ENCODE peak calls at places on chromosomes 7 and 10, in four cellular contexts. One of them, this sample, is unnamed.

GRCh38 chr7:17239683-17240521 is 58.5 kb upstream of the AHR start:
- DNase-seq in Panc1: no peak
- DNase-seq in HCT116: peak
- DNase-seq in uterus: no peak
- DNase-seq in this sample: no peak

GRCh38 chr7:45919947-45920542 is 1.0 kb downstream of the IGFBP3 start:
- DNase-seq in uterus: no peak
- DNase-seq in Panc1: no peak
- DNase-seq in HCT116: no peak
- DNase-seq in this sample: no peak

GRCh38 chr10:29482591-29483421 is 152.0 kb downstream of the SVIL start:
- DNase-seq in Panc1: no peak
- DNase-seq in HCT116: no peak
- DNase-seq in uterus: no peak
- DNase-seq in this sample: no peak

GRCh38 chr10:47112612-47113011 is 187.4 kb upstream of the GDF10 start:
- DNase-seq in HCT116: no peak
- DNase-seq in Panc1: no peak
- DNase-seq in uterus: no peak
- DNase-seq in this sample: no peak

GRCh38 chr7:128867842-128868623 is 5.4 kb downstream of the ATP6V1F start:
- DNase-seq in Panc1: no peak
- DNase-seq in uterus: no peak
- DNase-seq in HCT116: no peak
- DNase-seq in this sample: no peak

GRCh38 chr7:30971440-30971839 is 7.7 kb downstream of the GHRHR start:
- DNase-seq in HCT116: no peak
- DNase-seq in uterus: no peak
- DNase-seq in Panc1: no peak
- DNase-seq in this sample: no peak

GRCh38 chr10:43683451-43684197 is 34.9 kb upstream of the ZNF32 start:
- DNase-seq in HCT116: no peak
- DNase-seq in Panc1: no peak
- DNase-seq in uterus: no peak
- DNase-seq in this sample: no peak

GRCh38 chr10:80501381-80501912 is 36.3 kb upstream of the SH2D4B start:
- DNase-seq in HCT116: no peak
- DNase-seq in Panc1: no peak
- DNase-seq in uterus: no peak
- DNase-seq in this sample: no peak

GRCh38 chr10:60663850-60664249 is 114.4 kb upstream of the CDK1 start:
- DNase-seq in Panc1: no peak
- DNase-seq in uterus: no peak
- DNase-seq in HCT116: no peak
- DNase-seq in this sample: no peak

GRCh38 chr7:78769551-78770101 is 683.8 kb downstream of the MAGI2 start:
- DNase-seq in HCT116: no peak
- DNase-seq in uterus: no peak
- DNase-seq in Panc1: no peak
- DNase-seq in this sample: no peak

GRCh38 chr10:97321032-97321806 is 2.1 kb downstream of the FRAT1 start:
- DNase-seq in Panc1: no peak
- DNase-seq in HCT116: no peak
- DNase-seq in uterus: no peak
- DNase-seq in this sample: no peak

GRCh38 chr10:1461016-1461415 is 276.3 kb downstream of the ADARB2 start:
- DNase-seq in HCT116: no peak
- DNase-seq in uterus: no peak
- DNase-seq in Panc1: no peak
- DNase-seq in this sample: no peak

GRCh38 chr10:97647556-97647955 is 7.1 kb downstream of the PI4K2A start:
- DNase-seq in HCT116: no peak
- DNase-seq in uterus: no peak
- DNase-seq in Panc1: no peak
- DNase-seq in this sample: peak

GRCh38 chr10:10869592-10869991 is 148.1 kb upstream of the CELF2 start:
- DNase-seq in uterus: no peak
- DNase-seq in HCT116: no peak
- DNase-seq in Panc1: no peak
- DNase-seq in this sample: no peak

GRCh38 chr10:132848306-132848705 is 62.4 kb upstream of the NKX6-2 start:
- DNase-seq in HCT116: no peak
- DNase-seq in Panc1: no peak
- DNase-seq in uterus: peak
- DNase-seq in this sample: no peak

GRCh38 chr10:93458821-93459257 is 23.3 kb downstream of the MYOF start:
- DNase-seq in HCT116: peak
- DNase-seq in uterus: peak
- DNase-seq in Panc1: peak
- DNase-seq in this sample: peak

GRCh38 chr7:27143022-27143949 is at the start of gene HOXA5:
- DNase-seq in Panc1: peak
- DNase-seq in HCT116: no peak
- DNase-seq in uterus: peak
- DNase-seq in this sample: peak

GRCh38 chr10:5999440-6000165 is 22.3 kb upstream of the IL15RA start:
- DNase-seq in Panc1: no peak
- DNase-seq in uterus: no peak
- DNase-seq in HCT116: no peak
- DNase-seq in this sample: no peak

GRCh38 chr7:100604976-100605911 is 3.1 kb downstream of the PCOLCE start:
- DNase-seq in Panc1: no peak
- DNase-seq in HCT116: no peak
- DNase-seq in uterus: peak
- DNase-seq in this sample: no peak

GRCh38 chr7:100606313-100606712 is 4.2 kb downstream of the PCOLCE start:
- DNase-seq in HCT116: no peak
- DNase-seq in uterus: no peak
- DNase-seq in Panc1: no peak
- DNase-seq in this sample: no peak

GRCh38 chr7:100602889-100603696 is 930 bp downstream of the PCOLCE start:
- DNase-seq in uterus: peak
- DNase-seq in HCT116: no peak
- DNase-seq in Panc1: no peak
- DNase-seq in this sample: no peak

GRCh38 chr7:100604078-100604975 is 2.2 kb downstream of the PCOLCE start:
- DNase-seq in HCT116: no peak
- DNase-seq in uterus: peak
- DNase-seq in Panc1: no peak
- DNase-seq in this sample: no peak

DNA sequence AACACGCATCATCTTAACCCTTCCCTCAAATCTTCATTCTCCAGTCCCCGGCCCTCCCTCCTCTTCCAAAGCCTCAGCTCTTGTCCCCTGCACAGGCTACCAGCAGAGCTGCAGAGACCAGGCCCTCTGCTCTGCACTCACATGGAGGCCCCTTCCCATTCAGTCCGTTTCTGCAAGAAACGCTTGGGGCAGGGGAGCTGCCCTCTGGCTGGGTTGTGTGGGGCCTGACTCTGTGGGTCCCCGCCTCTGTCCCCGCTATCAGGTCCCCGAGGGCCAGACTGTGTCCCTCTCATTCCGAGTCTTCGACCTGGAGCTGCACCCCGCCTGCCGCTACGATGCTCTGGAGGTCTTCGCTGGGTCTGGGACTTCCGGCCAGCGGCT is 1.5 kb downstream of the PCOLCE start:
- DNase-seq in uterus: no peak
- DNase-seq in HCT116: no peak
- DNase-seq in Panc1: no peak
- DNase-seq in this sample: no peak
- H3K27ac ChIP-seq in uterus: peak
- H3K27ac ChIP-seq in HCT116: peak
- H3K27ac ChIP-seq in Panc1: peak
- H3K27ac ChIP-seq in this sample: no peak

DNA sequence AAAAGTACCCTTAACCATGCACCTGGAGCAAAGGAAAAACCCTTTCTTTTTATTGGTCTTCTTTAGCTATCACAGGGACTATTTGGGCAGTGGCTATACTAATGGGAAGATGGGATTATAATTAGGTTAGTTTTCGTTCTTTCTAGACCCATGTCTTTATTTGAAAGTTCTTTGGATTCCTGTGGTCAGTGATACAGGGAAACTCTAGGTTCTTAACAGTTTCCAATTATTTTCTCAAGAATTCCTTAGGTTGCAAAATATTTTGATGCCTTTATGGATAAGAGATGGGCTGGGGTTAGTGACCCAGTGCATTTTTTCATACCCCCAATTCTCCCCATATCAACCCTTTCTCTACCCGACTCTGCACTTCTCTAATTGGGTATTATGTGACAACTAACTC is 49.0 kb downstream of the ADD3 start:
- DNase-seq in Panc1: no peak
- DNase-seq in HCT116: no peak
- DNase-seq in uterus: no peak
- DNase-seq in this sample: no peak
- H3K27ac ChIP-seq in Panc1: no peak
- H3K27ac ChIP-seq in HCT116: no peak
- H3K27ac ChIP-seq in uterus: peak
- H3K27ac ChIP-seq in this sample: no peak

GRCh38 chr7:142083605-142084004 is 27.9 kb upstream of the MGAM2 start:
- DNase-seq in uterus: no peak
- DNase-seq in HCT116: no peak
- DNase-seq in Panc1: no peak
- DNase-seq in this sample: no peak

GRCh38 chr7:142085428-142085827 is 26.1 kb upstream of the MGAM2 start:
- DNase-seq in uterus: no peak
- DNase-seq in Panc1: no peak
- DNase-seq in HCT116: no peak
- DNase-seq in this sample: no peak

GRCh38 chr7:142089035-142089434 is 22.5 kb upstream of the MGAM2 start:
- DNase-seq in uterus: no peak
- DNase-seq in Panc1: no peak
- DNase-seq in HCT116: no peak
- DNase-seq in this sample: no peak

GRCh38 chr7:142091957-142092356 is 19.6 kb upstream of the MGAM2 start:
- DNase-seq in uterus: no peak
- DNase-seq in HCT116: no peak
- DNase-seq in Panc1: no peak
- DNase-seq in this sample: no peak

DNA sequence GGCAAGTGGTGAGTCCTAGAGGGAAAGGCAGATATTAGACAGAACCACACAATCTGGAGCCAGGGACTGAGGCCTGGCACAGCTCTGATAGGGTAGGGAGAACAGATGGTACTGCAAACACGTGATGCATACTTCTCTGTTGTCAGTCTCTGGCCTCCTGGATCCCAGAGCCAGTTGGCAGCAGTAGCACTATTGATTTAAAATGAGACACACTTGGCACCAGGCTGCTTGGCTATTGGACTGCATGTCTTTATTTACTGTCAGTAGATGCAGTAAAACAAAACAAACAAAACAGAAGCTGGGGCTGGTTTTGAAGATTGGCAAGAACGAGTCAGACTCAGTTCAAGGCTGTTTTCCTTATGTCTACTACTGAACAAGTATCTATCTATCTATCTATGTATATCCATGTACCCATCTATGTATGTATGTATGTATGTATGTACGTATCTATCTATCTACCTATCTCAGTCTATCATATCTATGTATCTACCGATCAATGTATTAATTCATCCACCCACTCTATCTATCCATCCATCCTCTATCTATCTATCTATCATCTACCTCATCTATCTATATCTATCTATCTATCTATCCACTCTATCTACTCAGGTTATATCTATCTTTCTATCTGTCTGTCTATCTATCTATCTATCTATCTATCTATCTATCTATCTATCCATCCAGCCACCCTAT is 23.4 kb upstream of the MGAM2 start:
- DNase-seq in HCT116: no peak
- DNase-seq in Panc1: no peak
- DNase-seq in uterus: no peak
- DNase-seq in this sample: no peak
- H3K27ac ChIP-seq in HCT116: no peak
- H3K27ac ChIP-seq in Panc1: no peak
- H3K27ac ChIP-seq in uterus: no peak
- H3K27ac ChIP-seq in this sample: no peak

DNA sequence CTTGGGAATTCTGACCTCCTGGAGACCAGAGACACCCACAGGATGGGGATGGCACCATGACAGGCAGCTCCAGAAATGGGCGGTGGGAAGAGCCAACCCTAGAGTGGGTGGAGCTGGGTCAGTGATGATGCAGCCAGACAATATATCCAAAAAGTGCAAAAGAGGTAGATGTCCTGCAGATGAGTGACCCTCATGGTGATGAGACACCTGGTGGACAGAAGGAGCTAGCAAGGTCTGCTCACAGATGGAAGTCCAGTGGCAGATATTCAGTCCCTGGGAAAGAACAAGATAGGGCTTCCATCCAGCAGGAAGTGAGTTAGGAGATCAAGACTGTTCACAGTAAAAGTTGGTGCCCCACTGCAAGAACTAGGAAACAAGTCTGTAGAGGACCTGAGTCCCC is 19.2 kb upstream of the GRB10 start:
- DNase-seq in uterus: no peak
- DNase-seq in HCT116: no peak
- DNase-seq in Panc1: no peak
- DNase-seq in this sample: no peak
- H3K27ac ChIP-seq in uterus: no peak
- H3K27ac ChIP-seq in HCT116: no peak
- H3K27ac ChIP-seq in Panc1: no peak
- H3K27ac ChIP-seq in this sample: no peak

GRCh38 chr7:44103941-44104879 is at the start of gene AEBP1:
- DNase-seq in Panc1: no peak
- DNase-seq in HCT116: no peak
- DNase-seq in uterus: peak
- DNase-seq in this sample: no peak

GRCh38 chr7:44101966-44102845 is 1.9 kb upstream of the AEBP1 start:
- DNase-seq in uterus: no peak
- DNase-seq in Panc1: no peak
- DNase-seq in HCT116: no peak
- DNase-seq in this sample: no peak

GRCh38 chr7:44104880-44105771 is 981 bp downstream of the AEBP1 start:
- DNase-seq in HCT116: no peak
- DNase-seq in Panc1: no peak
- DNase-seq in uterus: peak
- DNase-seq in this sample: no peak

GRCh38 chr7:44102846-44103565 is 1.1 kb upstream of the AEBP1 start:
- DNase-seq in HCT116: no peak
- DNase-seq in Panc1: no peak
- DNase-seq in uterus: no peak
- DNase-seq in this sample: no peak

DNA sequence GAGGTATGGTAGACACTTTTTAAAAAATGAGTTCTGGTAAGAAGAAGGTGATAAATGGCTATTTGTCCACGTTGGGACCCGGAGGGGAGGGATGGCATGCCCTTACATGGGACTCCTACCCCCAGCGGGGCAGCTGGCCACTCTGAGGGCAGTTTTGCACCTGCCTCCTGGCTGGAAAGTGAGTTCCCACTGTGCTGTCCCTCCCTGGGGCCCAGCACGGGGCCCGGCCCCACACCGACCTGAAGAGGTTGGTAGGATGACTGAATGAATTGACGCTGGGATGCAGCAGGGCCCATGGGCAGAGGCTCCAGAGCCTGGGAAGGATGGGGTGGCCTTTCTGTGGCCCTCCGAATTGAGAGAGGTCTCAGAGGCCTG is 592 bp upstream of the AEBP1 start:
- DNase-seq in HCT116: no peak
- DNase-seq in uterus: no peak
- DNase-seq in Panc1: no peak
- DNase-seq in this sample: no peak
- H3K27ac ChIP-seq in HCT116: no peak
- H3K27ac ChIP-seq in uterus: peak
- H3K27ac ChIP-seq in Panc1: no peak
- H3K27ac ChIP-seq in this sample: no peak